ENCODE peak calls at places on chromosomes 5 and 9, in eight cellular contexts. N, G, V, Y, R, E, P and M are unnamed samples.

GRCh38 chr5:35436441-35437057 is 181.1 kb upstream of the SPEF2 start:
- DNase-seq in G (peak), P (no peak), E (peak), V (peak), N (no peak), Y (no peak), R (peak), M (no peak)

GRCh38 chr5:140443-140829 is 48.5 kb downstream of the PLEKHG4B start:
- DNase-seq in R (no peak), V (peak), G (no peak), P (no peak), Y (no peak), E (no peak), N (no peak), M (no peak)

GRCh38 chr5:157924931-157925729 is 66.2 kb upstream of the CLINT1 start:
- DNase-seq in N (no peak), G (peak), Y (no peak), V (no peak), E (no peak), R (no peak), P (no peak), M (no peak)

GRCh38 chr5:131163315-131164119 is 1.5 kb downstream of the HINT1 start:
- DNase-seq in P (no peak), N (no peak), V (no peak), G (peak), R (no peak), E (peak), Y (no peak), M (no peak)

GRCh38 chr5:75363111-75363510 is 26.1 kb downstream of the HMGCR start:
- DNase-seq in E (no peak), Y (no peak), N (no peak), P (no peak), V (no peak), R (no peak), G (peak), M (no peak)

GRCh38 chr9:129761901-129762359 is 9.1 kb upstream of the PTGES start:
- DNase-seq in R (no peak), G (peak), N (no peak), Y (peak), V (no peak), E (no peak), P (no peak), M (no peak)

GRCh38 chr5:156779436-156779835 is 70.7 kb upstream of the PPP1R2B start:
- DNase-seq in R (no peak), N (no peak), V (no peak), E (no peak), G (no peak), P (no peak), Y (no peak), M (no peak)

GRCh38 chr9:137809038-137809630 is 68.4 kb upstream of the CACNA1B start:
- DNase-seq in G (no peak), V (peak), R (no peak), P (no peak), E (no peak), Y (no peak), N (no peak), M (no peak)

GRCh38 chr9:90103771-90104170 is 499.0 kb downstream of the GADD45G start:
- DNase-seq in V (no peak), P (no peak), Y (no peak), N (no peak), G (no peak), E (no peak), R (no peak), M (no peak)

GRCh38 chr5:72079288-72079687 is 28.0 kb upstream of the MAP1B start:
- DNase-seq in E (no peak), P (no peak), G (no peak), Y (no peak), N (no peak), V (peak), R (no peak), M (no peak)

GRCh38 chr9:21027295-21027694 is 4.1 kb downstream of the HACD4 start:
- DNase-seq in E (no peak), Y (no peak), V (no peak), N (no peak), R (no peak), G (no peak), P (no peak), M (no peak)

GRCh38 chr9:5951686-5952211 is 61.1 kb downstream of the MLANA start:
- DNase-seq in Y (peak), R (no peak), E (peak), V (no peak), N (no peak), G (no peak), P (no peak), M (no peak)

GRCh38 chr5:138192826-138193225 is 13.9 kb downstream of the KIF20A start:
- DNase-seq in V (no peak), P (no peak), N (no peak), Y (no peak), E (no peak), G (no peak), R (no peak), M (no peak)

GRCh38 chr9:72305102-72305546 is 59.9 kb downstream of the ZFAND5 start:
- DNase-seq in N (no peak), R (peak), Y (no peak), E (no peak), P (no peak), G (peak), V (no peak), M (no peak)

GRCh38 chr9:106799146-106799545 is 63.8 kb upstream of the ZNF462 start:
- DNase-seq in G (no peak), V (no peak), P (no peak), E (peak), Y (peak), N (no peak), R (no peak), M (no peak)

GRCh38 chr5:103847060-103847459 is 284.5 kb upstream of the NUDT12 start:
- DNase-seq in P (no peak), R (no peak), V (no peak), E (peak), N (no peak), G (no peak), Y (no peak), M (no peak)

GRCh38 chr5:68873198-68873597 is 220.6 kb upstream of the SLC30A5 start:
- DNase-seq in Y (no peak), R (no peak), P (no peak), V (no peak), G (no peak), E (no peak), N (no peak), M (no peak)

GRCh38 chr5:131209506-131210191 is 38.9 kb downstream of the LYRM7 start:
- DNase-seq in Y (no peak), V (peak), G (peak), R (peak), P (no peak), E (no peak), N (no peak), M (peak)